ENCODE peak calls at places on chromosomes 6 and 20, in nine cellular contexts. M is HT-29; T is A549; Z is DMS153; F is heart right ventricle; C is A673; G is foreskin fibroblast; R is CD4-positive, CD25-positive, alpha-beta regulatory T cell; D is small intestine. I is an unnamed sample.

GRCh38 chr6:142918339-142919042 is 26.5 kb downstream of the HIVEP2 start:
- DNase-seq in T (no peak), R (no peak), G (peak; percentile 68), C (no peak), Z (no peak), F (no peak), D (no peak), M (no peak), I (no peak)

GRCh38 chr6:146265051-146265450 is 236.2 kb downstream of the GRM1 start:
- DNase-seq in C (no peak), M (no peak), G (no peak), D (no peak), T (no peak), F (no peak), R (no peak), Z (no peak), I (no peak)

GRCh38 chr20:11845311-11845710 is 72.4 kb upstream of the BTBD3 start:
- DNase-seq in F (no peak), D (no peak), R (no peak), M (no peak), Z (no peak), T (no peak), C (no peak), G (peak; percentile 18), I (no peak)

GRCh38 chr6:25354078-25354940 is 75.1 kb downstream of the CARMIL1 start:
- DNase-seq in R (no peak), Z (no peak), D (no peak), F (no peak), C (no peak), T (no peak), M (no peak), G (peak; percentile 68), I (no peak)

GRCh38 chr20:58870293-58871014 is 17.9 kb downstream of the GNAS start:
- DNase-seq in F (peak; percentile 75), C (peak; percentile 69), R (no peak), D (peak; percentile 73), M (peak; percentile 87), G (peak; percentile 82), Z (peak; percentile 11), T (peak; percentile 63), I (peak; percentile 83)

GRCh38 chr6:41191569-41191968 is 9.4 kb downstream of the TREML2 start:
- DNase-seq in F (no peak), T (peak; percentile 36), Z (no peak), M (peak; percentile 62), D (peak; percentile 29), R (no peak), C (peak; percentile 38), G (no peak), I (peak; percentile 60)

GRCh38 chr6:16419636-16420331 is 181.4 kb downstream of the GMPR start:
- DNase-seq in M (no peak), D (no peak), G (no peak), R (no peak), C (no peak), T (no peak), Z (no peak), F (no peak), I (no peak)

GRCh38 chr6:159890802-159891201 is at the start of gene MAS1:
- DNase-seq in M (no peak), G (no peak), Z (no peak), T (no peak), D (no peak), F (no peak), R (no peak), C (no peak), I (no peak)

GRCh38 chr6:6851059-6851658 is 256.6 kb upstream of the RREB1 start:
- DNase-seq in G (peak; percentile 63), M (peak; percentile 78), R (no peak), D (peak; percentile 88), F (peak; percentile 56), C (peak; percentile 71), T (peak; percentile 82), Z (no peak), I (peak; percentile 75)

GRCh38 chr6:125300992-125301434 is 754 bp downstream of the HDDC2 start:
- DNase-seq in C (no peak), G (peak; percentile 60), F (no peak), D (peak; percentile 12), R (no peak), T (no peak), Z (no peak), M (peak; percentile 11), I (peak; percentile 37)

GRCh38 chr20:23161244-23161875 is 75.2 kb upstream of the CD93 start:
- DNase-seq in G (peak; percentile 60), D (no peak), R (no peak), M (no peak), F (no peak), C (no peak), Z (no peak), T (no peak), I (no peak)

GRCh38 chr20:36094497-36094896 is 60.0 kb upstream of the EPB41L1 start:
- DNase-seq in M (no peak), C (no peak), F (peak; percentile 42), R (no peak), D (no peak), T (peak; percentile 41), G (peak; percentile 29), Z (no peak), I (no peak)

GRCh38 chr20:8646026-8646425 is 422.9 kb upstream of the PLCB4 start:
- DNase-seq in R (no peak), M (no peak), D (no peak), C (no peak), F (peak; percentile 15), G (peak; percentile 66), T (no peak), Z (no peak), I (no peak)

I was measured in hepatocyte.